ENCODE peak calls at places on chromosomes 13 and 19, in ten cellular contexts. X is cardiac muscle cell, S is tibial nerve, U is left lung, O is adrenal gland, G is right cardiac atrium, B is thoracic aorta, Z is AG04450, Y is RWPE1, W is heart left ventricle. F is an unnamed sample.
A peak's percentile ranks its signal among the peaks of the same experiment; 100 is the strongest.

GRCh38 chr19:49335071-49335783 is at the start of gene CD37:
- DNase-seq in Z (no peak), B (no peak), U (peak; percentile 85), X (no peak), W (peak; percentile 28), G (no peak), O (no peak), S (no peak), Y (no peak), F (no peak)

GRCh38 chr19:54179921-54180452 is 7.0 kb upstream of the TMC4 start:
- DNase-seq in G (no peak), U (peak; percentile 47), B (no peak), Z (no peak), Y (no peak), O (no peak), S (no peak), W (no peak), X (peak; percentile 83), F (no peak)

GRCh38 chr13:71306821-71307220 is 560.2 kb downstream of the DACH1 start:
- DNase-seq in W (no peak), Z (no peak), X (no peak), Y (no peak), B (no peak), O (no peak), G (no peak), S (no peak), U (no peak), F (no peak)

GRCh38 chr13:34208326-34208725 is 390.4 kb downstream of the RFC3 start:
- DNase-seq in Y (no peak), O (no peak), U (no peak), X (peak; percentile 29), B (no peak), Z (no peak), S (no peak), W (no peak), G (no peak), F (no peak)

GRCh38 chr13:24982333-24982999 is 113.5 kb upstream of the PABPC3 start:
- DNase-seq in O (no peak), U (no peak), S (no peak), W (no peak), Z (no peak), B (no peak), X (no peak), Y (no peak), G (peak; percentile 64), F (peak; percentile 48)

GRCh38 chr19:10808937-10809655 is 26.9 kb downstream of the TMED1 start:
- DNase-seq in G (peak; percentile 50), U (no peak), B (no peak), Z (no peak), Y (peak; percentile 80), X (peak; percentile 55), S (no peak), O (no peak), W (no peak), F (no peak)

GRCh38 chr19:29807178-29807577 is 4.6 kb upstream of the CCNE1 start:
- DNase-seq in U (no peak), S (no peak), G (no peak), B (no peak), W (no peak), Z (no peak), O (no peak), Y (no peak), X (no peak), F (no peak)

GRCh38 chr13:35953537-35954206 is 177.5 kb downstream of the DCLK1 start:
- DNase-seq in X (peak; percentile 95), S (peak; percentile 70), B (peak; percentile 25), Y (peak; percentile 34), G (peak; percentile 87), Z (peak; percentile 79), O (peak; percentile 56), W (peak; percentile 82), U (no peak), F (peak; percentile 60)

GRCh38 chr13:19959831-19960672 is 1.5 kb downstream of the ZMYM2 start:
- DNase-seq in U (peak; percentile 91), G (peak; percentile 90), X (peak; percentile 93), S (peak; percentile 62), Z (peak; percentile 78), Y (peak; percentile 80), O (peak; percentile 93), W (peak; percentile 82), B (peak; percentile 67), F (peak; percentile 85)

GRCh38 chr13:38602261-38602660 is 84.6 kb upstream of the FREM2 start:
- DNase-seq in Y (no peak), S (no peak), W (no peak), B (no peak), Z (no peak), O (no peak), X (peak; percentile 15), G (no peak), U (no peak), F (no peak)

GRCh38 chr13:19069684-19070397 is 111.8 kb downstream of the TUBA3C start:
- DNase-seq in U (no peak), S (no peak), X (no peak), B (no peak), W (no peak), O (no peak), G (no peak), Z (no peak), Y (no peak), F (no peak)

GRCh38 chr13:43664700-43665191 is 122.0 kb downstream of the ENOX1 start:
- DNase-seq in G (no peak), Z (peak; percentile 37), S (no peak), O (no peak), B (no peak), Y (peak; percentile 25), X (peak; percentile 62), W (peak; percentile 21), U (no peak), F (no peak)

GRCh38 chr13:64505511-64505910 is 2724.6 kb downstream of the PCDH9 start:
- DNase-seq in B (no peak), Y (peak; percentile 4), U (no peak), S (no peak), W (no peak), X (peak; percentile 50), O (no peak), Z (peak; percentile 10), G (no peak), F (no peak)

GRCh38 chr19:49924004-49924880 is 4.8 kb upstream of the ATF5 start:
- DNase-seq in X (no peak), G (peak; percentile 47), Y (no peak), B (no peak), Z (no peak), S (no peak), W (no peak), O (no peak), U (peak; percentile 49), F (no peak)

GRCh38 chr19:49573009-49573408 is 7.3 kb downstream of the NOSIP start:
- DNase-seq in X (no peak), U (no peak), G (no peak), W (no peak), B (no peak), S (no peak), Z (no peak), O (no peak), Y (no peak), F (no peak)

GRCh38 chr19:41997121-41997850 is 3.3 kb upstream of the ATP1A3 start:
- DNase-seq in O (peak; percentile 26), U (peak; percentile 86), S (no peak), G (peak; percentile 79), B (no peak), W (peak; percentile 56), Z (no peak), X (peak; percentile 47), Y (peak; percentile 75), F (peak; percentile 38)

GRCh38 chr13:80359459-80360297 is 18.8 kb upstream of the SPRY2 start:
- DNase-seq in S (no peak), U (no peak), Z (no peak), G (no peak), B (no peak), Y (no peak), W (no peak), O (no peak), X (peak; percentile 62), F (peak; percentile 15)

GRCh38 chr13:109509154-109509905 is 277.1 kb downstream of the IRS2 start:
- DNase-seq in U (no peak), Z (peak; percentile 8), Y (peak; percentile 30), X (peak; percentile 55), B (no peak), G (no peak), W (no peak), S (no peak), O (no peak), F (no peak)
- H3K27ac ChIP-seq in U (no peak overlapping the region), Z (no peak overlapping the region), Y (no peak overlapping the region), X (no peak overlapping the region), B (no peak overlapping the region), G (no peak overlapping the region), W (no peak overlapping the region), S (no peak overlapping the region), O (no peak overlapping the region), F (no peak overlapping the region)

DNA sequence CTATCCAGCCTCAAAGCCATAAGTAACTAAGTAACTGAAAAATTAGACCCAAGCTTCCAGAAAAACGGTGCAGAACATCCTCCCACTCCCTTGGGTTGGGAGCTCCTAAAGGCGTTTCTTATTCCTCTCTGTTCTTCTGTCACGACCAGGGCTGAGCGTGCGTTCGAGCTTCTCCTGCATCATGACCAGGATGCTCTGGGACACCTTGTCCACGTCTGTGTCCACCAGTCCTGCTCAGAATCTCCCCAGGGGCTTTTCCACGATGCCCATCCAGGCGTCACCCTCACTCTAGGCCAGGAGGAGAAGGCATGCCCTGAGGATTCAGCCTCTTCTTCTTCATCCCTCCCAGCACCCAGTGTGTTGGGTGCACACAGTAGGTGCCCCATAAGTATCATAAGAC is 37.8 kb upstream of the GAS6 start:
- DNase-seq in Y (no peak), X (no peak), U (no peak), S (no peak), G (no peak), O (no peak), Z (no peak), W (no peak), B (no peak), F (no peak)
- H3K27ac ChIP-seq in Y (peak overlapping the region; percentile 34), X (no peak overlapping the region), U (no peak overlapping the region), S (no peak overlapping the region), G (no peak overlapping the region), O (no peak overlapping the region), Z (peak overlapping the region; percentile 65), W (no peak overlapping the region), B (peak overlapping the region; percentile 91), F (no peak overlapping the region)

GRCh38 chr13:74795526-74795925 is 661.3 kb upstream of the KLF12 start:
- DNase-seq in W (no peak), S (no peak), O (no peak), Y (no peak), Z (no peak), B (no peak), U (no peak), G (no peak), X (no peak), F (no peak)
- H3K27ac ChIP-seq in W (no peak overlapping the region), S (no peak overlapping the region), O (no peak overlapping the region), Y (no peak overlapping the region), Z (no peak overlapping the region), B (no peak overlapping the region), U (no peak overlapping the region), G (no peak overlapping the region), X (no peak overlapping the region), F (no peak overlapping the region)

GRCh38 chr19:47107201-47107952 is 6.2 kb downstream of the ZC3H4 start:
- DNase-seq in G (no peak), B (no peak), W (no peak), X (no peak), Z (no peak), S (no peak), U (no peak), Y (no peak), O (no peak), F (no peak)
- H3K27ac ChIP-seq in G (peak overlapping the region; percentile 88), B (peak overlapping the region; percentile 100), W (peak overlapping the region; percentile 100), X (peak overlapping the region; percentile 64), Z (peak overlapping the region; percentile 21), S (peak overlapping the region; percentile 100), U (peak overlapping the region; percentile 31), Y (peak overlapping the region; percentile 44), O (no peak overlapping the region), F (peak overlapping the region; percentile 100)

F was measured in heart right ventricle.